ENCODE peak calls at places on chromosomes 3 and 15, in eight cellular contexts. One of them, this sample, is unnamed. For H3K36me3, the result is how much of the 10 kb centered on the place peaks cover.

GRCh38 chr3:120177151-120177550 is 82.9 kb upstream of the GSK3B start:
- DNase-seq in stomach: no peak
- DNase-seq in endodermal cell: peak
- DNase-seq in IMR-90: peak
- DNase-seq in breast epithelium: peak
- DNase-seq in adrenal gland: peak
- DNase-seq in fibroblast of lung: peak
- DNase-seq in ovary: no peak
- DNase-seq in this sample: no peak

GRCh38 chr15:85541744-85542143 is 161.3 kb downstream of the AKAP13 start:
- DNase-seq in stomach: no peak
- DNase-seq in IMR-90: peak
- DNase-seq in ovary: no peak
- DNase-seq in fibroblast of lung: no peak
- DNase-seq in breast epithelium: no peak
- DNase-seq in endodermal cell: no peak
- DNase-seq in adrenal gland: no peak
- DNase-seq in this sample: no peak

GRCh38 chr3:117734431-117734830 is 1024.9 kb downstream of the TUSC7 start:
- DNase-seq in endodermal cell: no peak
- DNase-seq in ovary: no peak
- DNase-seq in adrenal gland: no peak
- DNase-seq in breast epithelium: no peak
- DNase-seq in IMR-90: peak
- DNase-seq in stomach: no peak
- DNase-seq in fibroblast of lung: peak
- DNase-seq in this sample: no peak

GRCh38 chr3:195714380-195715011 is 6.3 kb upstream of the MUC20 start:
- DNase-seq in breast epithelium: no peak
- DNase-seq in stomach: no peak
- DNase-seq in IMR-90: no peak
- DNase-seq in endodermal cell: peak
- DNase-seq in ovary: no peak
- DNase-seq in fibroblast of lung: no peak
- DNase-seq in adrenal gland: no peak
- DNase-seq in this sample: no peak

GRCh38 chr3:12948371-12948770 is 107.0 kb upstream of the RPL32 start:
- DNase-seq in ovary: no peak
- DNase-seq in stomach: no peak
- DNase-seq in fibroblast of lung: no peak
- DNase-seq in breast epithelium: no peak
- DNase-seq in adrenal gland: no peak
- DNase-seq in IMR-90: peak
- DNase-seq in endodermal cell: no peak
- DNase-seq in this sample: no peak

GRCh38 chr3:11720220-11721113 is 76.8 kb upstream of the VGLL4 start:
- DNase-seq in ovary: peak
- DNase-seq in IMR-90: peak
- DNase-seq in breast epithelium: peak
- DNase-seq in fibroblast of lung: peak
- DNase-seq in stomach: peak
- DNase-seq in adrenal gland: peak
- DNase-seq in endodermal cell: peak
- DNase-seq in this sample: peak

GRCh38 chr3:38116471-38117162 is 20.3 kb downstream of the ACAA1 start:
- DNase-seq in breast epithelium: peak
- DNase-seq in stomach: no peak
- DNase-seq in ovary: no peak
- DNase-seq in endodermal cell: no peak
- DNase-seq in IMR-90: no peak
- DNase-seq in adrenal gland: peak
- DNase-seq in fibroblast of lung: no peak
- DNase-seq in this sample: peak

GRCh38 chr3:1446531-1446930 is 353.7 kb downstream of the CNTN6 start:
- DNase-seq in fibroblast of lung: no peak
- DNase-seq in endodermal cell: no peak
- DNase-seq in adrenal gland: no peak
- DNase-seq in ovary: no peak
- DNase-seq in IMR-90: no peak
- DNase-seq in stomach: no peak
- DNase-seq in breast epithelium: no peak
- DNase-seq in this sample: no peak

GRCh38 chr3:187610926-187611545 is 59.2 kb downstream of the SST start:
- DNase-seq in IMR-90: peak
- DNase-seq in ovary: no peak
- DNase-seq in endodermal cell: no peak
- DNase-seq in fibroblast of lung: no peak
- DNase-seq in stomach: no peak
- DNase-seq in adrenal gland: no peak
- DNase-seq in breast epithelium: no peak
- DNase-seq in this sample: no peak

GRCh38 chr3:136075816-136076215 is 110.3 kb downstream of the PPP2R3A start:
- DNase-seq in fibroblast of lung: peak
- DNase-seq in stomach: no peak
- DNase-seq in breast epithelium: no peak
- DNase-seq in ovary: no peak
- DNase-seq in endodermal cell: no peak
- DNase-seq in adrenal gland: no peak
- DNase-seq in IMR-90: peak
- DNase-seq in this sample: no peak

GRCh38 chr15:67836134-67836455 is 3.8 kb downstream of the RNU6-1 start:
- DNase-seq in ovary: no peak
- DNase-seq in breast epithelium: no peak
- DNase-seq in fibroblast of lung: no peak
- DNase-seq in adrenal gland: no peak
- DNase-seq in endodermal cell: no peak
- DNase-seq in stomach: no peak
- DNase-seq in IMR-90: no peak
- DNase-seq in this sample: no peak

GRCh38 chr3:133938770-133939495 is 43.3 kb upstream of the RAB6B start:
- DNase-seq in endodermal cell: peak
- DNase-seq in IMR-90: peak
- DNase-seq in ovary: no peak
- DNase-seq in stomach: peak
- DNase-seq in breast epithelium: no peak
- DNase-seq in adrenal gland: peak
- DNase-seq in fibroblast of lung: peak
- DNase-seq in this sample: no peak

GRCh38 chr3:46667061-46667621 is 26.3 kb downstream of the ALS2CL start:
- DNase-seq in stomach: peak
- DNase-seq in ovary: no peak
- DNase-seq in fibroblast of lung: no peak
- DNase-seq in IMR-90: no peak
- DNase-seq in adrenal gland: peak
- DNase-seq in endodermal cell: peak
- DNase-seq in breast epithelium: peak
- DNase-seq in this sample: no peak

GRCh38 chr3:47664519-47664918 is 85.9 kb upstream of the CSPG5 start:
- DNase-seq in IMR-90: no peak
- DNase-seq in breast epithelium: no peak
- DNase-seq in fibroblast of lung: no peak
- DNase-seq in adrenal gland: no peak
- DNase-seq in endodermal cell: no peak
- DNase-seq in stomach: no peak
- DNase-seq in ovary: no peak
- DNase-seq in this sample: no peak

DNA sequence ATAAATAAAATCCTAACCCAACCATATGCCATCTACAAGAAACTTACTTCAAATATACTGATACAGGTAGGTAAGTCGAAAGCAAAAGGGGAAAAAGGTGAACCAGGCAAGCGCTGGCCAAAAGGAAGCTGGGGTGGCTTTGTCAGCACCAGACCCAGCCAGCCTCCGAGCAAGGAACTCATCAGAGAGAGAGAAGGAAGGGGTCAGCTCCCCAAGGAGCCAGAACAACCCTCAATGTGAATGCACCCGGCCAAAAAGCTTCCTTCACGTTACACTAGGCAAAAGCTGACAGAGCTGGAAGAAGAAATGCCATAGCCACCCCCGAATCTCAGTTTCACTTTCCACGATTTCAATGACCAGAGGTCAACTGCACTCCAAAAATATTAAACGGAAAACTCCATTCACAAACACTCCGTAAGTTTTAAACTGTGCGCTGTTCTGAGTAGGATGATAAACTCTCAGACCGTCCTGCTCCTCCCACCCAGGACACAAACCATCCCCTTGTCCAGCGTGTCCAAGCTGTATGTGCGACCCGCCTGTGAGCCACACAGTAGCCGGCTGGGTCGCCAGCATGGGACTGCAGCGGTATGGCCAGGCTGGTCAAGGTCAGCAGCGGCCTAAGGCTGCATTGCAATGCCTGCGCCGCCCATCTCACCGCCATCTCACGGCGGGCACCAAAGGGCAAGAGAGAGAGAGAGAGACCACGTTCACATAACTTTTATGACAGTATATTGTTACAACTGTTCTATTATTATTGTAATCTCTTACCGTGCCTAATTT is 29.8 kb downstream of the CYFIP1 start:
- DNase-seq in ovary: no peak
- DNase-seq in stomach: no peak
- DNase-seq in breast epithelium: no peak
- DNase-seq in fibroblast of lung: peak
- DNase-seq in adrenal gland: no peak
- DNase-seq in IMR-90: no peak
- DNase-seq in endodermal cell: no peak
- DNase-seq in this sample: no peak
- H3K4me3 ChIP-seq in ovary: no peak
- H3K4me3 ChIP-seq in stomach: no peak
- H3K4me3 ChIP-seq in breast epithelium: peak
- H3K4me3 ChIP-seq in fibroblast of lung: peak
- H3K4me3 ChIP-seq in adrenal gland: no peak
- H3K4me3 ChIP-seq in IMR-90: no peak
- H3K4me3 ChIP-seq in endodermal cell: no peak
- H3K4me3 ChIP-seq in this sample: no peak

DNA sequence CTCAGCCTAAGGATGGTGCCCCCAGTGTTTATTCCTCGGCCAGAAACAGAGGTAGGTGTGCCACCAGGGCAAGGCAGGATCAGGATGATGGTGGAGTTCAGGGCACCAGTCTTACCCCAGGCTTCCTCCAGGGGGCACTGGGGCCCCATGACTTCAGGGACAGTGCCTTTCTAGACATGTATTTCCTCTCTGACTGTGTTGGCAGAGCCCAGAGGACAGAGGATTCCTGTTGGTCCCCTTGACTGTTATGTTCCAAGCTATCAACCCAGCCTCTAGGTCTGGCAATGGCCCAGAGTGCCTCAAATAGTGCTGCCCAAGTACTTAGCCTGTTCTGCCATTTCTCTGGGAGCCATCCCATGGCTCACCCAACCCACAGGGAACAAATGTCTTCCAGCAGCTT is 2.8 kb downstream of the HEMK1 start:
- DNase-seq in stomach: peak
- DNase-seq in adrenal gland: peak
- DNase-seq in breast epithelium: peak
- DNase-seq in endodermal cell: peak
- DNase-seq in ovary: peak
- DNase-seq in IMR-90: peak
- DNase-seq in fibroblast of lung: peak
- DNase-seq in this sample: peak
- H3K27ac ChIP-seq in stomach: peak
- H3K27ac ChIP-seq in adrenal gland: no peak
- H3K27ac ChIP-seq in breast epithelium: peak
- H3K27ac ChIP-seq in endodermal cell: no peak
- H3K27ac ChIP-seq in ovary: no peak
- H3K27ac ChIP-seq in IMR-90: no peak
- H3K27ac ChIP-seq in fibroblast of lung: no peak
- H3K27ac ChIP-seq in this sample: peak

GRCh38 chr3:10350324-10350985 is 29.5 kb upstream of the SEC13 start:
- DNase-seq in IMR-90: no peak
- DNase-seq in ovary: no peak
- DNase-seq in fibroblast of lung: no peak
- DNase-seq in endodermal cell: no peak
- DNase-seq in stomach: no peak
- DNase-seq in breast epithelium: no peak
- DNase-seq in adrenal gland: no peak
- DNase-seq in this sample: no peak
- H3K36me3 ChIP-seq in IMR-90: under half
- H3K36me3 ChIP-seq in ovary: under half
- H3K36me3 ChIP-seq in fibroblast of lung: under half
- H3K36me3 ChIP-seq in endodermal cell: under half
- H3K36me3 ChIP-seq in stomach: under half
- H3K36me3 ChIP-seq in breast epithelium: under half
- H3K36me3 ChIP-seq in adrenal gland: under half
- H3K36me3 ChIP-seq in this sample: under half

DNA sequence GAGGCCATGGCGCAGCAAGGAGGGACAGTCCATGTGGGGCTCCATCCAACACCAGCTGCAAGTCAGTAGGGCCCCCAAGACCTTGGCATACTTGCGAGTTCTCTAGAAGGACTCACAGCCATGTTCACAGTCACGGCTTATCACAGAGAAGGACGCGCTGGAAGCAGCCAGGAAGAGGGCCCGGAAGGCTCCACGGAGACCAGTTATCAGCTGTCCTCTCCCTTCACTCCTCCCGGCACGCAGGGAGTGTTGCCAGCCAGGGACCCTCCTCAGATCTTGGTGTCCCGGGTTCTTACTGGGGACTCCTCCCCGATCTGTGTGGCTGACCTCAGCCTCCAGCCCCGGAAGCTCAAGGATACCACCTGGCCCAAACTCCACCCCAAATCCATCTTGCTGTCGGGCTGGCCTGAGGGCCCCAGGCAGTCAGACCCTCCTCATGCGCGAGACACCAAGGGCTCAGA is 68.0 kb downstream of the SLTM start:
- DNase-seq in stomach: no peak
- DNase-seq in fibroblast of lung: peak
- DNase-seq in ovary: peak
- DNase-seq in adrenal gland: peak
- DNase-seq in IMR-90: no peak
- DNase-seq in breast epithelium: no peak
- DNase-seq in endodermal cell: no peak
- DNase-seq in this sample: no peak
- H3K4me3 ChIP-seq in stomach: peak
- H3K4me3 ChIP-seq in fibroblast of lung: no peak
- H3K4me3 ChIP-seq in ovary: peak
- H3K4me3 ChIP-seq in adrenal gland: peak
- H3K4me3 ChIP-seq in IMR-90: no peak
- H3K4me3 ChIP-seq in breast epithelium: peak
- H3K4me3 ChIP-seq in endodermal cell: no peak
- H3K4me3 ChIP-seq in this sample: no peak

GRCh38 chr3:123071581-123071980 is 4.8 kb downstream of the PDIA5 start:
- DNase-seq in breast epithelium: no peak
- DNase-seq in IMR-90: no peak
- DNase-seq in fibroblast of lung: no peak
- DNase-seq in stomach: no peak
- DNase-seq in endodermal cell: peak
- DNase-seq in adrenal gland: no peak
- DNase-seq in ovary: peak
- DNase-seq in this sample: no peak
- H3K27ac ChIP-seq in breast epithelium: no peak
- H3K27ac ChIP-seq in IMR-90: no peak
- H3K27ac ChIP-seq in fibroblast of lung: no peak
- H3K27ac ChIP-seq in stomach: peak
- H3K27ac ChIP-seq in endodermal cell: no peak
- H3K27ac ChIP-seq in adrenal gland: peak
- H3K27ac ChIP-seq in ovary: peak
- H3K27ac ChIP-seq in this sample: no peak

DNA sequence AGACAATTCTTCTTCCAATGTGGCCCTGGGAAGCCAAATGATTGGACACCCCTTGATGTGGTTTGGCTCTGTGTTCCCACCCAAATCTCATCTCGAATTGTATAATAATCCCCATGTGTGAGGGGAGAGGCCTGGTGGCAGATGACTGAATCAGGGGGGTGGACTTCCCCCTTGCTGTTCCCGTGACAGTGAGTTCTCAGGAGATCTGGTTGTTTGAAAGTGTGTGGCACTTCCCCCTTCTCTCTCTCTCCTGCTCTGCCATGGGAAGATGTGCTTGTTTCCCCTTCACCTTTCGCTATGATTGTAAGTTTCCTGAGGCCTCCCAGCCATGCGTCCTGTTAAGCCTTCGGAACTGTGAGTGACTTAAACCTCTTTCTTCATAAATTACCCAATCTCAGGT is 60.1 kb upstream of the PARL start:
- DNase-seq in fibroblast of lung: no peak
- DNase-seq in breast epithelium: no peak
- DNase-seq in adrenal gland: no peak
- DNase-seq in stomach: no peak
- DNase-seq in ovary: no peak
- DNase-seq in IMR-90: no peak
- DNase-seq in endodermal cell: no peak
- DNase-seq in this sample: no peak
- H3K36me3 ChIP-seq in fibroblast of lung: under half
- H3K36me3 ChIP-seq in breast epithelium: under half
- H3K36me3 ChIP-seq in adrenal gland: half or more
- H3K36me3 ChIP-seq in stomach: half or more
- H3K36me3 ChIP-seq in ovary: under half
- H3K36me3 ChIP-seq in IMR-90: under half
- H3K36me3 ChIP-seq in endodermal cell: under half
- H3K36me3 ChIP-seq in this sample: under half